ENCODE peak calls at places on chromosomes 7 and 10, in nine cellular contexts. H is epithelial cell of esophagus; Y is MCF 10A; V is HL-60; W is aorta; B is stimulated activated CD4-positive, alpha-beta T cell treated with anti-CD3 and anti-CD28 coated beads, TNF-alpha, amount 100 ng/mL, for 4 hours; U is RWPE2; P is T-helper 1 cell; Z is posterior vena cava. X is an unnamed sample.

GRCh38 chr7:49294611-49295010 is 370.3 kb downstream of the CDC14C start:
- DNase-seq in H (peak; percentile 69), Y (peak; percentile 52), V (no peak), W (no peak), B (no peak), U (no peak), P (no peak), Z (no peak), X (no peak)

GRCh38 chr7:50805425-50806130 is 22.9 kb upstream of the GRB10 start:
- DNase-seq in H (peak; percentile 53), Y (peak; percentile 50), V (no peak), W (no peak), B (no peak), U (no peak), P (no peak), Z (no peak), X (no peak)

GRCh38 chr7:157678503-157678902 is 341.7 kb downstream of the DNAJB6 start:
- DNase-seq in H (no peak), Y (no peak), V (no peak), W (no peak), B (no peak), U (no peak), P (no peak), Z (peak; percentile 50), X (no peak)

GRCh38 chr10:99921948-99922347 is 87.8 kb downstream of the DNMBP start:
- DNase-seq in H (peak; percentile 84), Y (peak; percentile 52), V (no peak), W (no peak), B (no peak), U (no peak), P (no peak), Z (no peak), X (no peak)

GRCh38 chr10:29811751-29812427 is 177.1 kb upstream of the SVIL start:
- DNase-seq in H (peak; percentile 86), Y (peak; percentile 85), V (no peak), W (peak; percentile 76), B (no peak), U (no peak), P (peak; percentile 63), Z (no peak), X (no peak)

GRCh38 chr10:6173203-6173602 is 29.5 kb upstream of the PFKFB3 start:
- DNase-seq in H (no peak), Y (no peak), V (no peak), W (peak; percentile 61), B (no peak), U (no peak), P (peak; percentile 82), Z (no peak), X (no peak)

GRCh38 chr10:103709341-103709920 is 145.9 kb downstream of the SH3PXD2A start:
- DNase-seq in H (peak; percentile 50), Y (peak; percentile 29), V (no peak), W (no peak), B (no peak), U (no peak), P (no peak), Z (no peak), X (no peak)

GRCh38 chr10:48505394-48506112 is 99.3 kb downstream of the ARHGAP22 start:
- DNase-seq in H (no peak), Y (peak; percentile 5), V (peak; percentile 78), W (no peak), B (no peak), U (no peak), P (no peak), Z (no peak), X (peak; percentile 77)

GRCh38 chr10:78944658-78945333 is 124.0 kb upstream of the ZMIZ1 start:
- DNase-seq in H (peak; percentile 40), Y (peak; percentile 51), V (no peak), W (peak; percentile 74), B (no peak), U (no peak), P (no peak), Z (peak; percentile 84), X (no peak)

GRCh38 chr7:106089647-106090046 is 22.5 kb downstream of the SYPL1 start:
- DNase-seq in H (no peak), Y (no peak), V (no peak), W (no peak), B (no peak), U (no peak), P (no peak), Z (no peak), X (no peak)